ENCODE peak calls at places on chromosomes 1 and 21, in ten cellular contexts. K, C, O, X, R, T, U, D, W and P are unnamed samples.

GRCh38 chr1:209434631-209435217 is 148.8 kb upstream of the CAMK1G start:
- DNase-seq in K (no peak), C (no peak), O (no peak), X (no peak), R (no peak), T (no peak), U (no peak), D (no peak), W (no peak), P (no peak)

GRCh38 chr1:246785536-246786111 is 61.4 kb downstream of the SCCPDH start:
- DNase-seq in K (no peak), C (no peak), O (no peak), X (no peak), R (no peak), T (no peak), U (no peak), D (no peak), W (no peak), P (no peak)

GRCh38 chr1:178724734-178725602 is at the start of gene RALGPS2:
- DNase-seq in K (peak), C (peak), O (peak), X (peak), R (peak), T (peak), U (peak), D (peak), W (peak), P (no peak)

GRCh38 chr1:200006711-200007110 is 20.8 kb upstream of the NR5A2 start:
- DNase-seq in K (no peak), C (no peak), O (no peak), X (no peak), R (no peak), T (no peak), U (no peak), D (no peak), W (no peak), P (no peak)

GRCh38 chr1:156106624-156107488 is 7.7 kb upstream of the LMNA start:
- DNase-seq in K (no peak), C (no peak), O (no peak), X (no peak), R (no peak), T (peak), U (peak), D (no peak), W (peak), P (no peak)

GRCh38 chr1:206809504-206810084 is 37.3 kb upstream of the IL10 start:
- DNase-seq in K (peak), C (no peak), O (peak), X (no peak), R (peak), T (no peak), U (no peak), D (peak), W (no peak), P (no peak)

GRCh38 chr1:7780976-7781375 is 3.1 kb upstream of the PER3 start:
- DNase-seq in K (no peak), C (no peak), O (no peak), X (no peak), R (no peak), T (no peak), U (no peak), D (no peak), W (no peak), P (no peak)

GRCh38 chr1:114510235-114511047 is 562 bp downstream of the TRIM33 start:
- DNase-seq in K (peak), C (peak), O (peak), X (peak), R (peak), T (peak), U (peak), D (peak), W (peak), P (peak)

GRCh38 chr1:47433037-47433421 is 4.8 kb upstream of the FOXD2 start:
- DNase-seq in K (no peak), C (no peak), O (no peak), X (no peak), R (no peak), T (no peak), U (no peak), D (no peak), W (no peak), P (no peak)

GRCh38 chr1:228792601-228793000 is 57.3 kb downstream of the RHOU start:
- DNase-seq in K (no peak), C (no peak), O (no peak), X (no peak), R (no peak), T (no peak), U (no peak), D (no peak), W (no peak), P (no peak)

GRCh38 chr1:90850181-90850924 is 133.3 kb upstream of the BARHL2 start:
- DNase-seq in K (peak), C (no peak), O (peak), X (no peak), R (no peak), T (peak), U (peak), D (no peak), W (peak), P (peak)

GRCh38 chr1:150887018-150887417 is at the start of gene CTXND2:
- DNase-seq in K (no peak), C (no peak), O (no peak), X (no peak), R (no peak), T (peak), U (no peak), D (no peak), W (no peak), P (no peak)

GRCh38 chr1:218967836-218968235 is 205.8 kb upstream of the LYPLAL1 start:
- DNase-seq in K (peak), C (no peak), O (no peak), X (no peak), R (peak), T (no peak), U (no peak), D (no peak), W (no peak), P (no peak)

GRCh38 chr1:25549273-25550154 is 6.1 kb downstream of the LDLRAP1 start:
- DNase-seq in K (no peak), C (peak), O (peak), X (peak), R (peak), T (peak), U (no peak), D (no peak), W (no peak), P (no peak)

GRCh38 chr1:8667869-8668595 is 149.4 kb downstream of the RERE start:
- DNase-seq in K (no peak), C (no peak), O (no peak), X (no peak), R (peak), T (peak), U (no peak), D (no peak), W (no peak), P (no peak)

GRCh38 chr21:21860888-21861287 is 862.7 kb downstream of the NCAM2 start:
- DNase-seq in K (peak), C (no peak), O (no peak), X (no peak), R (peak), T (peak), U (no peak), D (no peak), W (no peak), P (no peak)

GRCh38 chr1:12014141-12014981 is 4.9 kb upstream of the MIIP start:
- DNase-seq in K (peak), C (no peak), O (peak), X (no peak), R (no peak), T (peak), U (no peak), D (no peak), W (no peak), P (no peak)

GRCh38 chr1:209335090-209335692 is 248.3 kb upstream of the CAMK1G start:
- DNase-seq in K (peak), C (peak), O (peak), X (peak), R (peak), T (peak), U (no peak), D (no peak), W (peak), P (peak)

GRCh38 chr1:89503690-89504089 is 20.9 kb upstream of the LRRC8B start:
- DNase-seq in K (no peak), C (no peak), O (no peak), X (no peak), R (no peak), T (no peak), U (no peak), D (no peak), W (no peak), P (no peak)

GRCh38 chr1:152237093-152237492 is 13.1 kb upstream of the HRNR start:
- DNase-seq in K (no peak), C (no peak), O (no peak), X (no peak), R (no peak), T (no peak), U (no peak), D (no peak), W (no peak), P (no peak)

GRCh38 chr1:86703696-86704455 is 500 bp upstream of the SH3GLB1 start:
- DNase-seq in K (peak), C (peak), O (no peak), X (peak), R (no peak), T (no peak), U (peak), D (no peak), W (peak), P (peak)

GRCh38 chr1:21956720-21957552 is 19.8 kb upstream of the HSPG2 start:
- DNase-seq in K (peak), C (no peak), O (peak), X (peak), R (peak), T (peak), U (no peak), D (peak), W (no peak), P (no peak)

GRCh38 chr1:199322278-199322677 is 683.4 kb downstream of the PTPRC start:
- DNase-seq in K (no peak), C (no peak), O (no peak), X (no peak), R (no peak), T (no peak), U (no peak), D (no peak), W (no peak), P (no peak)

GRCh38 chr1:199778324-199778955 is 249.1 kb upstream of the NR5A2 start:
- DNase-seq in K (no peak), C (no peak), O (no peak), X (no peak), R (no peak), T (no peak), U (no peak), D (no peak), W (no peak), P (no peak)

GRCh38 chr1:156583821-156584622 is 4.5 kb downstream of the TTC24 start:
- DNase-seq in K (peak), C (peak), O (peak), X (peak), R (peak), T (peak), U (peak), D (peak), W (peak), P (peak)

GRCh38 chr1:53137729-53138128 is 4.7 kb downstream of the SLC1A7 start:
- DNase-seq in K (no peak), C (no peak), O (no peak), X (no peak), R (no peak), T (peak), U (no peak), D (no peak), W (no peak), P (no peak)

GRCh38 chr1:59596432-59596831 is 218.3 kb upstream of the HOOK1 start:
- DNase-seq in K (peak), C (no peak), O (no peak), X (no peak), R (peak), T (no peak), U (no peak), D (peak), W (no peak), P (no peak)

GRCh38 chr1:203607169-203607873 is 19.3 kb upstream of the ATP2B4 start:
- DNase-seq in K (peak), C (peak), O (peak), X (peak), R (peak), T (no peak), U (no peak), D (no peak), W (no peak), P (no peak)

GRCh38 chr1:202857136-202857610 is 31.8 kb downstream of the RABIF start:
- DNase-seq in K (no peak), C (no peak), O (no peak), X (no peak), R (no peak), T (peak), U (no peak), D (no peak), W (no peak), P (no peak)

GRCh38 chr1:116510361-116510760 is 60.5 kb downstream of the CD58 start:
- DNase-seq in K (no peak), C (no peak), O (no peak), X (no peak), R (peak), T (no peak), U (no peak), D (no peak), W (no peak), P (no peak)

GRCh38 chr1:214136336-214136735 is 144.6 kb upstream of the SMYD2 start:
- DNase-seq in K (no peak), C (no peak), O (no peak), X (no peak), R (no peak), T (peak), U (no peak), D (no peak), W (no peak), P (no peak)

GRCh38 chr1:156160744-156161181 is 7.4 kb downstream of the SEMA4A start:
- DNase-seq in K (peak), C (peak), O (peak), X (peak), R (no peak), T (peak), U (peak), D (peak), W (peak), P (peak)

GRCh38 chr1:173267453-173267945 is 60.4 kb upstream of the TNFSF4 start:
- DNase-seq in K (peak), C (no peak), O (no peak), X (no peak), R (peak), T (no peak), U (no peak), D (no peak), W (no peak), P (no peak)

GRCh38 chr1:214303106-214303505 is 22.1 kb downstream of the SMYD2 start:
- DNase-seq in K (no peak), C (no peak), O (no peak), X (no peak), R (no peak), T (no peak), U (no peak), D (no peak), W (no peak), P (no peak)

GRCh38 chr1:239367417-239367816 is 19.0 kb upstream of the CHRM3 start:
- DNase-seq in K (no peak), C (no peak), O (no peak), X (no peak), R (no peak), T (no peak), U (no peak), D (no peak), W (no peak), P (no peak)

GRCh38 chr1:201982923-201983805 is 716 bp downstream of the RNPEP start:
- DNase-seq in K (peak), C (peak), O (peak), X (peak), R (peak), T (peak), U (peak), D (peak), W (peak), P (peak)

GRCh38 chr1:156641761-156642264 is at the start of gene BCAN:
- DNase-seq in K (peak), C (peak), O (peak), X (peak), R (no peak), T (peak), U (peak), D (no peak), W (peak), P (peak)

GRCh38 chr1:4213599-4213998 is 313.5 kb upstream of the C1orf174 start:
- DNase-seq in K (no peak), C (no peak), O (no peak), X (no peak), R (no peak), T (no peak), U (no peak), D (no peak), W (no peak), P (no peak)